ENCODE peak calls at places on chromosomes 1 and 21, in four cellular contexts. A is pancreas, J is Peyer's patch, R is tibial artery. F is an unnamed sample. For H3K9me3 and H3K27me3, the result is how much of the 10 kb centered on the place peaks cover.

GRCh38 chr1:165152727-165153126 is 203.8 kb downstream of the LMX1A start:
- DNase-seq in A (no peak), J (no peak), R (no peak), F (peak)

GRCh38 chr1:33141781-33142180 is 40.1 kb downstream of the TRIM62 start:
- DNase-seq in A (no peak), J (no peak), R (no peak), F (no peak)

GRCh38 chr1:220682901-220683576 is 7.1 kb upstream of the C1orf115 start:
- DNase-seq in A (no peak), J (peak), R (no peak), F (no peak)

GRCh38 chr1:173917149-173917548 is at the start of gene SERPINC1:
- DNase-seq in A (no peak), J (no peak), R (no peak), F (no peak)

GRCh38 chr1:8816306-8816705 is 1.1 kb downstream of the RERE start:
- DNase-seq in A (no peak), J (no peak), R (no peak), F (no peak)

GRCh38 chr1:119702384-119702783 is 9.3 kb upstream of the PHGDH start:
- DNase-seq in A (no peak), J (no peak), R (no peak), F (no peak)

GRCh38 chr1:150272379-150272840 is at the start of gene C1orf54:
- DNase-seq in A (no peak), J (no peak), R (peak), F (peak)

GRCh38 chr21:39676054-39676771 is 63.5 kb downstream of the B3GALT5 start:
- DNase-seq in A (no peak), J (no peak), R (no peak), F (no peak)

GRCh38 chr1:115545791-115546733 is 95.7 kb upstream of the VANGL1 start:
- DNase-seq in A (peak), J (peak), R (peak), F (peak)

GRCh38 chr1:173531069-173531693 is 54.0 kb downstream of the PRDX6 start:
- DNase-seq in A (no peak), J (no peak), R (no peak), F (no peak)

GRCh38 chr1:164101802-164102201 is 457.2 kb upstream of the PBX1 start:
- DNase-seq in A (no peak), J (no peak), R (no peak), F (no peak)
- H3K9me3 ChIP-seq in A (under half), J (under half), R (under half), F (under half)

GRCh38 chr1:64323882-64324281 is 120.5 kb downstream of the UBE2U start:
- DNase-seq in A (no peak), J (no peak), R (no peak), F (no peak)

GRCh38 chr1:64319985-64320384 is 116.6 kb downstream of the UBE2U start:
- DNase-seq in A (no peak), J (no peak), R (no peak), F (no peak)

GRCh38 chr1:64320899-64321624 is 117.6 kb downstream of the UBE2U start:
- DNase-seq in A (no peak), J (no peak), R (no peak), F (peak)

GRCh38 chr1:64320470-64320869 is 117.0 kb downstream of the UBE2U start:
- DNase-seq in A (no peak), J (no peak), R (no peak), F (no peak)

DNA sequence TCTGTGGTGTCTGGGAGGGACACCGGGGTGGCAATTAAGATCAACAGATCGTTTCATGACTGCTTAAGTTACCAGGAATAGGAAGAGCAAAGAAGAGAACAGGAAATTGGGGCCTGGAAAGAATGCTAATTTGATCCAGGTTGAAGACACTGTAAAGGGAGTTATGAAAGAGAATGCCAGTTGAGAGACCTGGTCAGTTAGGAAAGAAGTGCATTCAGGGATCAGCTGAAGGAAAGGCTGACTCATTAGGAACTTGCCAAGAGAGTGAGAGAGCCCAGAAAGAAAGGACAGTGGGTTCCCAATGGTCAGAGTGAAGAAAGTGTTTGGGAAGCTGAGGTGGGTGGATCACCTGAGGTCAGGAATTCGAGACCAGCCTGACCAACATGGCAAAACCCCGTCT is 119.6 kb downstream of the UBE2U start:
- DNase-seq in A (no peak), J (no peak), R (no peak), F (no peak)
- H3K27me3 ChIP-seq in A (under half), J (under half), R (under half), F (under half)

DNA sequence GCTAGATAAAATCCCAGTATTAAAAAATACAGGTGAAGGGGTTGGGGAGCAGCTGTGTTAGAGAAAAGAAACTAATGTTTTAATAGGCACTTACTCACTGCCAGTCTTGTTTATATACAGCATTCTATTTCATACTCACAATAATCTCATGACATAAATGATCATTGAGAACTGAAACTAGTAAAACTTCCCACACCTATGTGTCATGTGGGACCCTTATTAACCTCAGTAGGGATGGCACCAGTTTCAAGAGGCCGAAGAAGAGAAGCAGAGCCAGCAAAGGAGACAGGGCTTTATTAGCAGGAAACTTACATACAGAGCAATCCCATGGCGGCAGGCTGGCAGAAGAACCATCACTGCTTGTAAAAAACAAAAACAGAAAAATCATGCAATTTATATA is 48.8 kb upstream of the KCNH1 start:
- DNase-seq in A (no peak), J (no peak), R (no peak), F (no peak)
- H3K9me3 ChIP-seq in A (under half), J (under half), R (under half), F (under half)

GRCh38 chr1:39082140-39082799 is 56.1 kb downstream of the NDUFS5 start:
- DNase-seq in A (no peak), J (no peak), R (no peak), F (no peak)
- H3K27me3 ChIP-seq in A (under half), J (under half), R (under half), F (under half)